ENCODE peak calls at places on chromosomes 12 and 14, in five cellular contexts. N, A, M, S and Q are unnamed samples.

GRCh38 chr14:67251573-67252226 is 10.5 kb downstream of the PALS1 start:
- DNase-seq in N (no peak), A (no peak), M (peak; percentile 16), S (no peak), Q (no peak)

GRCh38 chr14:90740946-90741681 is 75.1 kb downstream of the TTC7B start:
- DNase-seq in N (no peak), A (no peak), M (no peak), S (no peak), Q (no peak)

GRCh38 chr12:7915911-7916403 is 20.0 kb downstream of the SLC2A3 start:
- DNase-seq in N (no peak), A (no peak), M (no peak), S (no peak), Q (no peak)

GRCh38 chr12:115370204-115370603 is 686.2 kb upstream of the TBX3 start:
- DNase-seq in N (no peak), A (no peak), M (no peak), S (no peak), Q (no peak)

GRCh38 chr14:101957406-101958234 is 6.8 kb upstream of the DYNC1H1 start:
- DNase-seq in N (no peak), A (no peak), M (no peak), S (no peak), Q (no peak)

GRCh38 chr12:13288501-13288900 is 92.0 kb downstream of the EMP1 start:
- DNase-seq in N (no peak), A (no peak), M (no peak), S (no peak), Q (no peak)

GRCh38 chr12:45407188-45407850 is 191.4 kb downstream of the ANO6 start:
- DNase-seq in N (no peak), A (no peak), M (peak; percentile 23), S (no peak), Q (no peak)

GRCh38 chr12:113073586-113073985 is 17.1 kb downstream of the DTX1 start:
- DNase-seq in N (no peak), A (no peak), M (no peak), S (no peak), Q (no peak)

GRCh38 chr12:31655208-31655607 is 4.3 kb upstream of the ETFBKMT start:
- DNase-seq in N (no peak), A (no peak), M (no peak), S (no peak), Q (no peak)

GRCh38 chr12:31658743-31659086 is 773 bp upstream of the ETFBKMT start:
- DNase-seq in N (no peak), A (no peak), M (no peak), S (no peak), Q (no peak)

GRCh38 chr12:31662176-31662849 is 2.8 kb downstream of the ETFBKMT start:
- DNase-seq in N (no peak), A (no peak), M (no peak), S (no peak), Q (no peak)

GRCh38 chr12:31655792-31656191 is 3.7 kb upstream of the ETFBKMT start:
- DNase-seq in N (no peak), A (no peak), M (no peak), S (no peak), Q (no peak)

GRCh38 chr12:31659087-31659942 is at the start of gene ETFBKMT:
- DNase-seq in N (peak; percentile 65), A (peak; percentile 86), M (peak; percentile 84), S (peak; percentile 90), Q (peak; percentile 92)
- TF ChIP-seq CTCF in N (peak; percentile 41), A (no peak), M (peak; percentile 23), S (peak; percentile 26), Q (no peak)

DNA sequence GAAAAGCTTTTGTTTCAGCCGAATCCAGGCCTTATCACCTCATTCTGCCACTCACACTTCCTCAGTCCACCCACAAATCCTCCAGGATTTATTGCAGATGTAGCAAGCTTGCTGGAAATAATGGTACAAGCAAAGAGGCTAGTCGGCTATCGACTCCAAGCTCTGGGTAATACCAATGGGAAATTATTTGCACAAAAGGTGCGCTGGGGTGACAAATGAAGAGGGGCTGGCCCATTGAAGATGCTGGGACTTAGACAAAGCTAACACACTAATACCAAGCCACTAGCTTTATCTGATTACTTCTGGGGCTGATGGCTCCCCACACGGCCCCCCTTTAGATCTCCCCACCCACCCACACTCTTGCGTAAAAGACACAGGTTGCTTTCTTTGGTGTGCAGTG is 250.5 kb downstream of the ASCL1 start:
- DNase-seq in N (no peak), A (no peak), M (no peak), S (no peak), Q (no peak)
- TF ChIP-seq CTCF in N (no peak), A (no peak), M (no peak), S (no peak), Q (no peak)

GRCh38 chr12:69583203-69583602 is 2.1 kb upstream of the CCT2 start:
- DNase-seq in N (no peak), A (no peak), M (no peak), S (no peak), Q (no peak)
- TF ChIP-seq CTCF in N (peak; percentile 13), A (no peak), M (peak; percentile 32), S (no peak), Q (no peak)

GRCh38 chr12:90959538-90960139 is 4.7 kb upstream of the CCER1 start:
- DNase-seq in N (no peak), A (no peak), M (peak; percentile 79), S (peak; percentile 26), Q (peak; percentile 26)
- TF ChIP-seq CTCF in N (peak; percentile 70), A (peak; percentile 80), M (peak; percentile 82), S (peak; percentile 79), Q (peak; percentile 73)

GRCh38 chr12:107622005-107622404 is 63.6 kb upstream of the PWP1 start:
- DNase-seq in N (no peak), A (no peak), M (peak; percentile 48), S (no peak), Q (peak; percentile 31)
- TF ChIP-seq CTCF in N (peak; percentile 42), A (peak; percentile 61), M (peak; percentile 65), S (peak; percentile 58), Q (peak; percentile 53)

GRCh38 chr12:122864894-122865253 is 29.6 kb downstream of the HIP1R start:
- DNase-seq in N (no peak), A (peak; percentile 14), M (no peak), S (no peak), Q (no peak)

GRCh38 chr12:122866950-122867607 is 28.8 kb downstream of the VPS37B start:
- DNase-seq in N (no peak), A (peak; percentile 26), M (no peak), S (no peak), Q (no peak)

GRCh38 chr12:122866379-122866778 is 29.5 kb downstream of the VPS37B start:
- DNase-seq in N (no peak), A (peak; percentile 8), M (no peak), S (no peak), Q (no peak)

GRCh38 chr12:122867701-122868461 is 28.0 kb downstream of the VPS37B start:
- DNase-seq in N (no peak), A (no peak), M (no peak), S (peak; percentile 79), Q (no peak)

GRCh38 chr12:122865268-122866231 is 30.3 kb downstream of the HIP1R start:
- DNase-seq in N (no peak), A (peak; percentile 46), M (no peak), S (no peak), Q (no peak)
- TF ChIP-seq CTCF in N (peak; percentile 58), A (peak; percentile 53), M (peak; percentile 30), S (no peak), Q (peak; percentile 36)

GRCh38 chr12:74334770-74335169 is 202.9 kb upstream of the ATXN7L3B start:
- DNase-seq in N (no peak), A (no peak), M (peak; percentile 60), S (no peak), Q (no peak)
- TF ChIP-seq CTCF in N (no peak), A (no peak), M (no peak), S (no peak), Q (no peak)

GRCh38 chr12:15152456-15152855 is 68.8 kb downstream of the RERG start:
- DNase-seq in N (no peak), A (no peak), M (peak; percentile 56), S (no peak), Q (no peak)
- TF ChIP-seq CTCF in N (peak; percentile 19), A (no peak), M (peak; percentile 60), S (no peak), Q (no peak)

GRCh38 chr14:46651526-46652144 is at the start of gene RPL10L:
- DNase-seq in N (no peak), A (no peak), M (no peak), S (no peak), Q (no peak)
- TF ChIP-seq CTCF in N (no peak), A (no peak), M (peak; percentile 7), S (no peak), Q (no peak)